ENCODE peak calls at places on chromosomes 7 and 10, in eight cellular contexts. One of them, this sample, is unnamed. For H3K4me1 and H3K36me3, the result is how much of the 10 kb centered on the place peaks cover.

GRCh38 chr7:124655990-124656389 is 109.6 kb downstream of the GPR37 start:
- DNase-seq in right lobe of liver: no peak
- DNase-seq in PC-9: no peak
- DNase-seq in tibial nerve: no peak
- DNase-seq in OCI-LY7: no peak
- DNase-seq in left lung: no peak
- DNase-seq in neuronal stem cell: no peak
- DNase-seq in lower lobe of right lung: no peak
- DNase-seq in this sample: no peak

GRCh38 chr10:79981673-79982485 is 33.0 kb upstream of the SFTPD start:
- DNase-seq in right lobe of liver: peak
- DNase-seq in left lung: peak
- DNase-seq in neuronal stem cell: peak
- DNase-seq in PC-9: peak
- DNase-seq in lower lobe of right lung: peak
- DNase-seq in tibial nerve: no peak
- DNase-seq in OCI-LY7: no peak
- DNase-seq in this sample: no peak

GRCh38 chr10:1516492-1517224 is 220.7 kb downstream of the ADARB2 start:
- DNase-seq in right lobe of liver: no peak
- DNase-seq in tibial nerve: no peak
- DNase-seq in OCI-LY7: no peak
- DNase-seq in PC-9: no peak
- DNase-seq in left lung: no peak
- DNase-seq in lower lobe of right lung: no peak
- DNase-seq in neuronal stem cell: no peak
- DNase-seq in this sample: no peak

GRCh38 chr7:135523146-135523545 is 13.2 kb upstream of the CNOT4 start:
- DNase-seq in neuronal stem cell: no peak
- DNase-seq in lower lobe of right lung: no peak
- DNase-seq in tibial nerve: no peak
- DNase-seq in left lung: no peak
- DNase-seq in right lobe of liver: no peak
- DNase-seq in PC-9: no peak
- DNase-seq in OCI-LY7: no peak
- DNase-seq in this sample: no peak

GRCh38 chr7:23909426-23909825 is 199.4 kb downstream of the STK31 start:
- DNase-seq in left lung: no peak
- DNase-seq in OCI-LY7: no peak
- DNase-seq in lower lobe of right lung: no peak
- DNase-seq in tibial nerve: no peak
- DNase-seq in neuronal stem cell: no peak
- DNase-seq in right lobe of liver: no peak
- DNase-seq in PC-9: no peak
- DNase-seq in this sample: no peak

GRCh38 chr10:115093286-115093775 is at the start of gene ATRNL1:
- DNase-seq in PC-9: peak
- DNase-seq in left lung: no peak
- DNase-seq in OCI-LY7: no peak
- DNase-seq in tibial nerve: no peak
- DNase-seq in lower lobe of right lung: no peak
- DNase-seq in neuronal stem cell: peak
- DNase-seq in right lobe of liver: peak
- DNase-seq in this sample: no peak

GRCh38 chr10:8712653-8713052 is 658.2 kb downstream of the GATA3 start:
- DNase-seq in tibial nerve: no peak
- DNase-seq in neuronal stem cell: no peak
- DNase-seq in left lung: no peak
- DNase-seq in PC-9: no peak
- DNase-seq in OCI-LY7: no peak
- DNase-seq in lower lobe of right lung: no peak
- DNase-seq in right lobe of liver: no peak
- DNase-seq in this sample: no peak

GRCh38 chr7:107063245-107064120 is 19.0 kb downstream of the PRKAR2B start:
- DNase-seq in right lobe of liver: no peak
- DNase-seq in left lung: no peak
- DNase-seq in OCI-LY7: no peak
- DNase-seq in neuronal stem cell: no peak
- DNase-seq in lower lobe of right lung: no peak
- DNase-seq in PC-9: no peak
- DNase-seq in tibial nerve: no peak
- DNase-seq in this sample: no peak

GRCh38 chr10:72918352-72918751 is 24.8 kb downstream of the OIT3 start:
- DNase-seq in tibial nerve: no peak
- DNase-seq in PC-9: no peak
- DNase-seq in right lobe of liver: no peak
- DNase-seq in lower lobe of right lung: no peak
- DNase-seq in OCI-LY7: no peak
- DNase-seq in neuronal stem cell: no peak
- DNase-seq in left lung: no peak
- DNase-seq in this sample: no peak

GRCh38 chr7:156102267-156102666 is 290.0 kb upstream of the SHH start:
- DNase-seq in OCI-LY7: no peak
- DNase-seq in left lung: no peak
- DNase-seq in PC-9: no peak
- DNase-seq in tibial nerve: no peak
- DNase-seq in lower lobe of right lung: no peak
- DNase-seq in right lobe of liver: no peak
- DNase-seq in neuronal stem cell: no peak
- DNase-seq in this sample: no peak

GRCh38 chr10:15605740-15606369 is 113.9 kb downstream of the ITGA8 start:
- DNase-seq in OCI-LY7: no peak
- DNase-seq in lower lobe of right lung: no peak
- DNase-seq in right lobe of liver: no peak
- DNase-seq in tibial nerve: no peak
- DNase-seq in neuronal stem cell: no peak
- DNase-seq in PC-9: no peak
- DNase-seq in left lung: no peak
- DNase-seq in this sample: no peak

GRCh38 chr7:83672157-83672556 is 23.2 kb upstream of the SEMA3E start:
- DNase-seq in OCI-LY7: no peak
- DNase-seq in lower lobe of right lung: no peak
- DNase-seq in tibial nerve: no peak
- DNase-seq in neuronal stem cell: no peak
- DNase-seq in right lobe of liver: no peak
- DNase-seq in left lung: no peak
- DNase-seq in PC-9: no peak
- DNase-seq in this sample: no peak

GRCh38 chr7:156554488-156554887 is 86.1 kb upstream of the RNF32 start:
- DNase-seq in left lung: no peak
- DNase-seq in right lobe of liver: no peak
- DNase-seq in OCI-LY7: no peak
- DNase-seq in lower lobe of right lung: no peak
- DNase-seq in neuronal stem cell: no peak
- DNase-seq in tibial nerve: no peak
- DNase-seq in PC-9: no peak
- DNase-seq in this sample: no peak

DNA sequence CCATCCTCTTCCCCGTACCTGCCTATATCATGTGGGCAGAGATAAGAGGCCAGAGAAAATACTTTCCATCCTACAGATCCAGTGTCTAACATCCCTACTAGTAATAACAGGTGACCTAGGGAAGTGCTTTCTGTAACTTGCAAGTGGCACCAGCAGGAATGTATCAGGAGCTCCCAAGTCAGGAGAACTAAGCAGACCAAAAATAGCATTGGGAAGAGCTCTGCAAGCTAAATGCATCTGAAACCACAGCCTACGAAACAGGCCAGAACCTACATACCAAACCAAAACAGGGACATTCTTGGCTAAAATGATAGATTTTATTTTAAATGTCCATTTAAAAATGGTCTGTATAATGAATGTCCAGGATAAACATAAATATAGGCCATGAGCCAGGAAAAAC is 680.8 kb downstream of the PHTF2 start:
- DNase-seq in OCI-LY7: no peak
- DNase-seq in tibial nerve: no peak
- DNase-seq in PC-9: no peak
- DNase-seq in right lobe of liver: no peak
- DNase-seq in left lung: no peak
- DNase-seq in lower lobe of right lung: no peak
- DNase-seq in neuronal stem cell: no peak
- DNase-seq in this sample: no peak
- H3K4me1 ChIP-seq in OCI-LY7: under half
- H3K4me1 ChIP-seq in tibial nerve: under half
- H3K4me1 ChIP-seq in PC-9: under half
- H3K4me1 ChIP-seq in right lobe of liver: under half
- H3K4me1 ChIP-seq in left lung: under half
- H3K4me1 ChIP-seq in lower lobe of right lung: under half
- H3K4me1 ChIP-seq in neuronal stem cell: under half
- H3K4me1 ChIP-seq in this sample: under half

DNA sequence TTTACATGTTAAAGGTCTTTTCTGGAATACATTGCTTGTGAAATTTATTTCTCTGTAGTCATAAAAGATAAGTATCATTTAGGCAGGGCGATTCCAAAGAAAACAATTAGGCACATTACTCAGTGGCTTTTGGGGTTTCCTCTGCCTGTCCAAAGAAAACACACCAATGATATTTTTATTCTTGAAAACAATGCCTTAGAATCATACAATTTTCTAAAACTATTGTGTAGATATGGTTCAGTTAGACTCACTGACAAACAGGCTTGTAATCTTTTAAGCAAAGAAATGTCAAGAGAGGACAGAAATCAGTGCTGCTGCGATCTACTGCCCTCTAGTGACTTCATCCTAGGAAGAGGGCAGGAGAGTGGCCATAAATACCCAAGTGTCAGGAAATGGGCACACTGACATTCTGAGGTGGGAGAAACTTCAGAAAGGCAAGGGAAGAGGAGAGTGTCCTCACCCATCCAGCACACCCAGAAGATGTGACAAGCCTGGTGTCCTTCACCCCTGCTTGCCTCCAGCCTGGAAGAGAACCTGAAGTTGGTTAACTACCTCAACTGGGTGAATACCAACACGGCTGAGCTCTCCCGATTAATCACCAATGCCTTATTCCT is 120.5 kb downstream of the GALNT11 start:
- DNase-seq in lower lobe of right lung: no peak
- DNase-seq in OCI-LY7: peak
- DNase-seq in right lobe of liver: no peak
- DNase-seq in tibial nerve: no peak
- DNase-seq in PC-9: peak
- DNase-seq in left lung: no peak
- DNase-seq in neuronal stem cell: peak
- DNase-seq in this sample: peak
- H3K36me3 ChIP-seq in lower lobe of right lung: half or more
- H3K36me3 ChIP-seq in OCI-LY7: half or more
- H3K36me3 ChIP-seq in right lobe of liver: under half
- H3K36me3 ChIP-seq in tibial nerve: under half
- H3K36me3 ChIP-seq in PC-9: under half
- H3K36me3 ChIP-seq in left lung: under half
- H3K36me3 ChIP-seq in neuronal stem cell: under half
- H3K36me3 ChIP-seq in this sample: under half

DNA sequence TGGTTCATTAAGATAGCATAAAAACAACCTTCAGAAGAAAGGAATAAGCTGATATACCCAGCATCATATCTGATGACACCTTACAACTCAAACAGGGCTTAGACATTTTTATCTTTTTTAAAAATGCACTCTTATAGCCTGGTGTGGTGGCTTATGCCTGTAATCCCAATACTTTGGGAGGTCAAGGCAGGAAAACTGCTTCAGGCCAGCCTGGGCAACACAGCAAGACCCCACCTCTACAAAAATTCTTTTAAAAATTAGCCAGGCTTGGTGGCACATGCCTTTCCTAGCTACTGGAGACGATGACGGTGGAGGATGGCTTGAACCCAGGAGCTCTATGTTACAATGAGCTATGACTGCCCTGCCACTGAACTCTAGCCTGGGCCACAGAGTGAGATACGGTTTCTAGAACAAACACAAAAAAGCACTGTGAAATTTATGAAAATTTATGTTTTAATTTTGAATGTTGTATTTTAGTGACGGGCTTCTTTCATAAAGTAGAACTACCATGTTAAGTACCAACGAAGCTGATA is 12.3 kb upstream of the KMT2E start:
- DNase-seq in PC-9: no peak
- DNase-seq in neuronal stem cell: no peak
- DNase-seq in left lung: no peak
- DNase-seq in lower lobe of right lung: no peak
- DNase-seq in OCI-LY7: no peak
- DNase-seq in tibial nerve: no peak
- DNase-seq in right lobe of liver: no peak
- DNase-seq in this sample: no peak
- H3K4me1 ChIP-seq in PC-9: under half
- H3K4me1 ChIP-seq in neuronal stem cell: under half
- H3K4me1 ChIP-seq in left lung: under half
- H3K4me1 ChIP-seq in lower lobe of right lung: half or more
- H3K4me1 ChIP-seq in OCI-LY7: under half
- H3K4me1 ChIP-seq in tibial nerve: half or more
- H3K4me1 ChIP-seq in right lobe of liver: under half
- H3K4me1 ChIP-seq in this sample: half or more

GRCh38 chr7:47404005-47404404 is 177.9 kb downstream of the TNS3 start:
- DNase-seq in neuronal stem cell: no peak
- DNase-seq in OCI-LY7: no peak
- DNase-seq in tibial nerve: no peak
- DNase-seq in PC-9: no peak
- DNase-seq in right lobe of liver: peak
- DNase-seq in left lung: no peak
- DNase-seq in lower lobe of right lung: no peak
- DNase-seq in this sample: peak

GRCh38 chr7:47402941-47403340 is 179.0 kb downstream of the TNS3 start:
- DNase-seq in lower lobe of right lung: peak
- DNase-seq in neuronal stem cell: no peak
- DNase-seq in tibial nerve: no peak
- DNase-seq in PC-9: no peak
- DNase-seq in right lobe of liver: peak
- DNase-seq in OCI-LY7: no peak
- DNase-seq in left lung: no peak
- DNase-seq in this sample: no peak

GRCh38 chr7:47405286-47405904 is 176.5 kb downstream of the TNS3 start:
- DNase-seq in neuronal stem cell: no peak
- DNase-seq in tibial nerve: no peak
- DNase-seq in OCI-LY7: no peak
- DNase-seq in lower lobe of right lung: no peak
- DNase-seq in left lung: no peak
- DNase-seq in right lobe of liver: no peak
- DNase-seq in PC-9: no peak
- DNase-seq in this sample: no peak

GRCh38 chr7:47401571-47402570 is 180.0 kb downstream of the TNS3 start:
- DNase-seq in OCI-LY7: no peak
- DNase-seq in neuronal stem cell: no peak
- DNase-seq in left lung: no peak
- DNase-seq in PC-9: no peak
- DNase-seq in tibial nerve: no peak
- DNase-seq in lower lobe of right lung: no peak
- DNase-seq in right lobe of liver: peak
- DNase-seq in this sample: no peak

DNA sequence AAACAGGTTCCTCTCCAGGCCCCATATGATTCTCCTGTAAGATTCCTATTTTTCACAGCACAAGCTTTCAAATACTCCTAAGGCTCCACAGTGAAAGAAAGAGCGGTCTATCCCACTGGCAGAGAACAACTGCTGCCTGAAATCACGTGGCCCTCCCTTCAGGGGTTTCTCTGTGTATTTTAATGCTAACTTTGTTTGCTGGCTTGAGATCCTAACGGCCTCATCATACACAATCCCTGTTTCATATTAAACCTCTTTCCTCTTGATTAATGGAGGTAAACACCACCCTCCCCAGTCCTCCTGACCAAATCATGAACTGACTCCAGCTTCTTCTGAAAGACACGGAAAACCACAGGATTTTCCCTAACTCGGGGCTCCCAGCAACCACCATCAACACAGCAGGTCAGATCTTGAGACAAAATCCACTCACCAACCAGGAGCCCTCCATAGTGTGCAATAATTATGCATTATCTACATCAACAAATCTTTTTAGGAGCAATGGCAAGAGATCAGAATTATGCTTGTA is 178.5 kb downstream of the TNS3 start:
- DNase-seq in PC-9: no peak
- DNase-seq in tibial nerve: no peak
- DNase-seq in OCI-LY7: no peak
- DNase-seq in right lobe of liver: no peak
- DNase-seq in lower lobe of right lung: no peak
- DNase-seq in neuronal stem cell: no peak
- DNase-seq in left lung: no peak
- DNase-seq in this sample: no peak
- H3K36me3 ChIP-seq in PC-9: half or more
- H3K36me3 ChIP-seq in tibial nerve: under half
- H3K36me3 ChIP-seq in OCI-LY7: under half
- H3K36me3 ChIP-seq in right lobe of liver: under half
- H3K36me3 ChIP-seq in lower lobe of right lung: under half
- H3K36me3 ChIP-seq in neuronal stem cell: under half
- H3K36me3 ChIP-seq in left lung: under half
- H3K36me3 ChIP-seq in this sample: under half